ENCODE peak calls at places on chromosomes 16 and 17, in five cellular contexts. D is upper lobe of right lung, R is psoas muscle, T is BE2C, W is heart left ventricle. I is an unnamed sample.

GRCh38 chr16:67183284-67183626 is 508 bp downstream of the MATCAP1 start:
- DNase-seq in W (no peak), R (no peak), D (no peak), T (no peak), I (no peak)

GRCh38 chr16:13906426-13907089 is 13.4 kb upstream of the ERCC4 start:
- DNase-seq in R (no peak), W (no peak), D (no peak), T (peak; percentile 26), I (no peak)

GRCh38 chr17:47270946-47271705 is 17.5 kb downstream of the ITGB3 start:
- DNase-seq in W (no peak), T (no peak), D (no peak), R (no peak), I (no peak)

GRCh38 chr17:75996665-75997590 is 3.7 kb upstream of the CDK3 start:
- DNase-seq in D (peak; percentile 85), W (no peak), R (peak; percentile 49), T (no peak), I (peak; percentile 89)

GRCh38 chr16:67760831-67761230 is 41.7 kb upstream of the GFOD2 start:
- DNase-seq in W (no peak), T (no peak), R (no peak), D (no peak), I (peak; percentile 17)

GRCh38 chr16:63174801-63175200 is 1138.6 kb upstream of the CDH8 start:
- DNase-seq in W (no peak), R (no peak), D (no peak), T (no peak), I (no peak)

GRCh38 chr17:70332811-70333210 is 163.5 kb downstream of the KCNJ2 start:
- DNase-seq in T (no peak), D (no peak), W (no peak), R (no peak), I (no peak)

GRCh38 chr16:20938426-20938825 is 37.9 kb downstream of the LYRM1 start:
- DNase-seq in T (no peak), D (no peak), R (no peak), W (no peak), I (no peak)

GRCh38 chr17:72613411-72614292 is 478.8 kb downstream of the SLC39A11 start:
- DNase-seq in W (no peak), D (no peak), T (no peak), R (no peak), I (no peak)

GRCh38 chr17:47615766-47616424 is 33.8 kb upstream of the KPNB1 start:
- DNase-seq in R (no peak), W (no peak), T (no peak), D (no peak), I (no peak)

GRCh38 chr16:85829751-85830445 is 30.4 kb downstream of the COX4I1 start:
- DNase-seq in R (no peak), D (peak; percentile 82), W (peak; percentile 67), T (no peak), I (peak; percentile 23)

GRCh38 chr17:67737145-67737544 is 19.4 kb downstream of the NOL11 start:
- DNase-seq in D (no peak), R (no peak), W (no peak), T (no peak), I (no peak)
- H3K36me3 ChIP-seq in D (peaks cover 99% of the 10 kb centered on the region), R (peaks cover 9% of the 10 kb centered on the region), W (peaks cover 44% of the 10 kb centered on the region), T (peaks cover 90% of the 10 kb centered on the region), I (peaks cover 6% of the 10 kb centered on the region)

GRCh38 chr17:50364715-50365114 is 8.3 kb downstream of the MRPL27 start:
- DNase-seq in W (no peak), T (no peak), R (no peak), D (no peak), I (no peak)
- TF ChIP-seq CTCF in W (no peak), T (no peak), R (no peak), D (no peak), I (no peak)

GRCh38 chr16:75208242-75208825 is 1.4 kb upstream of the CTRB2 start:
- DNase-seq in W (no peak), D (no peak), T (no peak), R (peak; percentile 7), I (no peak)

GRCh38 chr16:75208861-75209505 is 2.0 kb upstream of the CTRB2 start:
- DNase-seq in W (no peak), T (no peak), R (peak; percentile 43), D (no peak), I (no peak)

GRCh38 chr16:75204410-75204758 is 2.6 kb downstream of the CTRB2 start:
- DNase-seq in D (no peak), W (no peak), R (no peak), T (no peak), I (no peak)

GRCh38 chr16:75207831-75208230 is 870 bp upstream of the CTRB2 start:
- DNase-seq in D (no peak), W (no peak), R (peak; percentile 44), T (no peak), I (no peak)

GRCh38 chr16:75206749-75207451 is at the start of gene CTRB2:
- DNase-seq in R (no peak), T (no peak), D (no peak), W (no peak), I (no peak)
- H3K9me3 ChIP-seq in R (no peaks in the 10 kb centered on the region), T (no peaks in the 10 kb centered on the region), D (no peaks in the 10 kb centered on the region), W (no peaks in the 10 kb centered on the region), I (no peaks in the 10 kb centered on the region)

DNA sequence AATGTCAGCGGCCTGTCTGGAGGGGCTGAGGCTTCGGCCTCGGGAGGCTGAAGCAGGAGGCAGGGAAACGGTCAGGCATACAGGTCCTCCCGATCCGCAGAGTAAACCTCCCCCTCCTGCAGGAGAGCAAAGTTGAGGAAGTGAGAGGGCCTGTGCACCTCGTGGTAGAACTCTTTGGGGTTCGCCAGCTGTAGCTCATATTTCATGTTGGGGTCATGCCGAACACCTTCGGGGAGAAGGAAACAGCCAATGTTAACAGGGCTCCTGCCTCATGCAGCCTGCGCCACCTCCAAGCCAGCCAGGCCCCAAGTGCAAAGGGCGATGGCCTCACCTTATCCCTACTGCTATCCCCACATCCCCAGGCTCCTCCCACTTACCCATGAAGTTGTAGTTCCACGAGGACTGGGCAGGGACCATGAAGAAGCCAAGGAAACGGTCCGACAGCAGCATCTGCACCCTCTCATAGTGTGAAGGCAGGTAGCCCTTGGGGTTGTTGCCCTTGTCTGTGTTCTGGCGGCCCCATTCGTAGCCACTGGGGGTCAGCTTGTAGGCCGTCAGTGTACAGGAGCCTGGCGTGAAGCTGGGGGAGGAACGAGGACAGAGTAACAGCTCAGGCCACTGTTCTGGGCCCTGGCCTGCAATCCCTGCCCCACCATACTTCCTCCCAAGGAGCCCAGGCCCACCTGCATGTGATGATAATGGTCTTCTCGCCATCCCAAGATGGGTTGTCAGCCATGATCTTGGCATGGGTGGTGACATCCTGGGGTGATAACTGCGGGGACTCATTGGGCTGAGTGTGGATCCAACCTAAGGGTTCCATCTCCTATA is 1.3 kb upstream of the RILP start:
- DNase-seq in R (no peak), T (no peak), W (no peak), D (no peak), I (peak; percentile 79)
- H3K36me3 ChIP-seq in R (peaks cover 12% of the 10 kb centered on the region), T (peaks cover 45% of the 10 kb centered on the region), W (peaks cover 57% of the 10 kb centered on the region), D (peaks cover 58% of the 10 kb centered on the region), I (peaks cover 25% of the 10 kb centered on the region)

GRCh38 chr17:35171834-35172233 is 22.4 kb downstream of the SLC35G3 start:
- DNase-seq in T (no peak), D (no peak), W (no peak), R (no peak), I (no peak)
- TF ChIP-seq CTCF in T (no peak), D (no peak), W (no peak), R (no peak), I (no peak)